ENCODE peak calls at places on chromosome 22, in eight cellular contexts. V is caudate nucleus; B is lung microvascular endothelial cell; R is midbrain; A is hippocampal formation; N is neural progenitor cell; G is activated CD8-positive, alpha-beta memory T cell treated with anti-CD3 and anti-CD28 coated beads, Interleukin-2, amount 50 U/mL, for 4 hours; H is PC-9. X is an unnamed sample.

GRCh38 chr22:22395230-22395629 is 113.3 kb downstream of the ZNF280B start:
- DNase-seq in V (no peak), B (no peak), R (no peak), A (no peak), N (no peak), G (no peak), H (no peak), X (no peak)

GRCh38 chr22:36874309-36874696 is 13.5 kb downstream of the NCF4 start:
- DNase-seq in V (no peak), B (no peak), R (no peak), A (no peak), N (no peak), G (no peak), H (peak; percentile 66), X (no peak)

GRCh38 chr22:25025586-25025985 is 73.1 kb downstream of the KIAA1671 start:
- DNase-seq in V (no peak), B (peak; percentile 58), R (no peak), A (no peak), N (no peak), G (no peak), H (no peak), X (no peak)

GRCh38 chr22:39528080-39528661 is 4.4 kb downstream of the RPS19BP1 start:
- DNase-seq in V (no peak), B (no peak), R (no peak), A (no peak), N (no peak), G (no peak), H (no peak), X (no peak)

GRCh38 chr22:47411006-47411405 is 648.6 kb downstream of the TBC1D22A start:
- DNase-seq in V (no peak), B (no peak), R (no peak), A (no peak), N (no peak), G (no peak), H (no peak), X (no peak)

GRCh38 chr22:38335077-38335476 is 17.8 kb upstream of the CSNK1E start:
- DNase-seq in V (no peak), B (no peak), R (no peak), A (no peak), N (no peak), G (no peak), H (peak; percentile 61), X (no peak)

GRCh38 chr22:41699264-41700104 is at the start of gene MEI1:
- DNase-seq in V (peak; percentile 58), B (peak; percentile 88), R (peak; percentile 75), A (peak; percentile 79), N (peak; percentile 15), G (peak; percentile 90), H (no peak), X (peak; percentile 92)

GRCh38 chr22:27995801-27996528 is 76.9 kb upstream of the PITPNB start:
- DNase-seq in V (no peak), B (no peak), R (no peak), A (no peak), N (no peak), G (no peak), H (no peak), X (no peak)

GRCh38 chr22:37079668-37080171 is 28.2 kb downstream of the KCTD17 start:
- DNase-seq in V (no peak), B (peak; percentile 31), R (no peak), A (no peak), N (no peak), G (peak; percentile 81), H (no peak), X (no peak)

GRCh38 chr22:50674606-50675552 is 2.3 kb downstream of the SHANK3 start:
- DNase-seq in V (no peak), B (peak; percentile 51), R (no peak), A (no peak), N (peak; percentile 86), G (peak; percentile 31), H (peak; percentile 89), X (peak; percentile 78)

GRCh38 chr22:39178206-39179111 is 26.0 kb upstream of the CBX7 start:
- DNase-seq in V (no peak), B (peak; percentile 87), R (no peak), A (no peak), N (no peak), G (no peak), H (no peak), X (no peak)

GRCh38 chr22:27259390-27259789 is 542.2 kb downstream of the MN1 start:
- DNase-seq in V (no peak), B (no peak), R (no peak), A (no peak), N (no peak), G (no peak), H (no peak), X (no peak)

GRCh38 chr22:46336119-46337078 is 885 bp downstream of the TRMU start:
- DNase-seq in V (no peak), B (peak; percentile 37), R (no peak), A (no peak), N (peak; percentile 70), G (no peak), H (no peak), X (no peak)

GRCh38 chr22:46008836-46009596 is 32.1 kb upstream of the WNT7B start:
- DNase-seq in V (no peak), B (no peak), R (no peak), A (no peak), N (no peak), G (no peak), H (no peak), X (no peak)

GRCh38 chr22:45710469-45710868 is 38.8 kb downstream of the ATXN10 start:
- DNase-seq in V (no peak), B (no peak), R (no peak), A (no peak), N (no peak), G (no peak), H (no peak), X (no peak)

GRCh38 chr22:27719535-27720227 is 81.9 kb downstream of the MN1 start:
- DNase-seq in V (no peak), B (no peak), R (peak; percentile 45), A (peak; percentile 35), N (no peak), G (no peak), H (no peak), X (no peak)